ENCODE peak calls at places on chromosome 9, in five cellular contexts. Q is H9, K is H1, N is IMR-90, T is neuronal stem cell. M is an unnamed sample.

GRCh38 chr9:35616681-35617459 is 1.3 kb downstream of the CD72 start:
- DNase-seq in T (no peak), Q (peak), K (no peak), N (peak), M (peak)

GRCh38 chr9:84667571-84668203 is 1.8 kb upstream of the NTRK2 start:
- DNase-seq in T (peak), K (no peak), Q (peak), N (peak), M (peak)

GRCh38 chr9:130912932-130913598 is 16.5 kb upstream of the QRFP start:
- DNase-seq in N (peak), K (no peak), T (no peak), Q (no peak), M (no peak)

GRCh38 chr9:121906074-121906520 is 187.0 kb downstream of the TTLL11 start:
- DNase-seq in N (peak), T (no peak), K (no peak), Q (no peak), M (peak)

GRCh38 chr9:134723037-134723436 is 81.4 kb downstream of the COL5A1 start:
- DNase-seq in K (no peak), Q (no peak), N (no peak), T (no peak), M (no peak)

GRCh38 chr9:124831642-124832364 is 21.5 kb upstream of the WDR38 start:
- DNase-seq in T (no peak), K (no peak), N (no peak), Q (no peak), M (no peak)

GRCh38 chr9:35914307-35914807 is 5.1 kb downstream of the SPAAR start:
- DNase-seq in N (peak), K (no peak), T (peak), Q (peak), M (peak)

GRCh38 chr9:20356392-20357206 is 265.7 kb downstream of the MLLT3 start:
- DNase-seq in Q (peak), T (peak), N (peak), K (peak), M (peak)

GRCh38 chr9:116639251-116639741 is 47.8 kb upstream of the TRIM32 start:
- DNase-seq in Q (no peak), T (no peak), N (peak), K (no peak), M (peak)

GRCh38 chr9:83030391-83031107 is 32.4 kb downstream of the RASEF start:
- DNase-seq in N (no peak), K (no peak), Q (no peak), T (no peak), M (no peak)

GRCh38 chr9:83238871-83239624 is 176.1 kb upstream of the RASEF start:
- DNase-seq in N (no peak), Q (no peak), T (no peak), K (no peak), M (peak)

GRCh38 chr9:38622083-38622674 is 1.8 kb upstream of the ANKRD18A start:
- DNase-seq in Q (peak), N (no peak), T (peak), K (no peak), M (peak)

GRCh38 chr9:18684608-18685317 is 210.8 kb downstream of the ADAMTSL1 start:
- DNase-seq in N (no peak), Q (no peak), T (no peak), K (no peak), M (no peak)

GRCh38 chr9:82920154-82920553 is 142.8 kb downstream of the RASEF start:
- DNase-seq in T (no peak), K (no peak), N (no peak), Q (no peak), M (no peak)

GRCh38 chr9:79057576-79057975 is 514.2 kb upstream of the TLE4 start:
- DNase-seq in K (no peak), Q (no peak), T (no peak), N (peak), M (peak)

GRCh38 chr9:116335392-116335791 is 181.8 kb downstream of the PAPPA start:
- DNase-seq in N (no peak), Q (no peak), T (no peak), K (no peak), M (no peak)

GRCh38 chr9:37243588-37244345 is 123.4 kb downstream of the ZCCHC7 start:
- DNase-seq in Q (no peak), K (no peak), T (no peak), N (no peak), M (peak)

GRCh38 chr9:7542648-7543165 is 256.9 kb downstream of the DMAC1 start:
- DNase-seq in N (no peak), Q (peak), K (no peak), T (no peak), M (no peak)

GRCh38 chr9:124347968-124348358 is 67.3 kb downstream of the PSMB7 start:
- DNase-seq in T (no peak), Q (no peak), N (no peak), K (no peak), M (no peak)

GRCh38 chr9:105270711-105271110 is 26.3 kb downstream of the SLC44A1 start:
- DNase-seq in N (no peak), T (no peak), Q (no peak), K (no peak), M (no peak)
- H2BK15ac ChIP-seq in N (no peak), T (no peak), Q (no peak), K (no peak), M (no peak)

DNA sequence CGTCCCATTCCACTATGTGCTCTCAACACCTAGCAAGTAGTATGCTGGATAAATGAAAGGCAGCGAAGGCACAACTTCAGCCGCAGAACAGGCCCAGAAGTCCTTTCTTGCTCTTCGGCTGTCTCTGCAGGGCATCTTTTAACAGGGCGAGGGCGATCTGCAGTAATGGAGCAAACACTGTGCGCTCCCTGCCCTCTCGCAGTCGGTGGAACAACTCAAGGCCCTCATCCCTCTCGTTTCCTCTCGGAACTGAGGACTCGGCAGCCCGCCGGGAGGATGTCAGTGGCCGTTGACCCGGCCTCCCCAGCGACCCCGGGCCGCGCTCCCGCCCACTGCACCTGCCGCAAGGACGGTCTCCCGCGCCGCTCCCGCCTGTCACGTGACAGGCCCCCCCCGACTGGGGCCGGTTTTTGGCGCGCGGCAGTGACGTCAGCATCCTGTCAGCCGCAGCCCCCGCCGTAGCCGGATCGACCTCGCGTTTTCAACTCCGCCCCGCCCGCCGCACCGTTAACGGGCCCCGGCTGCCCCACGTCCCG is 1.1 kb downstream of the ZNF367 start:
- DNase-seq in K (peak), N (peak), T (peak), Q (peak), M (peak)
- H3K14ac ChIP-seq in K (no peak), N (peak), T (no peak), Q (peak), M (no peak)

GRCh38 chr9:126326228-126327015 is at the start of gene MVB12B:
- DNase-seq in K (no peak), Q (peak), T (peak), N (peak), M (peak)

GRCh38 chr9:126327750-126328120 is 1.1 kb downstream of the MVB12B start:
- DNase-seq in N (no peak), Q (no peak), T (no peak), K (no peak), M (peak)

GRCh38 chr9:126328415-126328814 is 1.8 kb downstream of the MVB12B start:
- DNase-seq in T (no peak), K (no peak), N (no peak), Q (no peak), M (no peak)

GRCh38 chr9:126325779-126326178 is 850 bp upstream of the MVB12B start:
- DNase-seq in T (no peak), N (no peak), K (no peak), Q (no peak), M (no peak)

GRCh38 chr9:126327016-126327749 is 554 bp downstream of the MVB12B start:
- DNase-seq in N (no peak), Q (peak), T (no peak), K (no peak), M (no peak)
- H2BK15ac ChIP-seq in N (no peak), Q (no peak), T (peak), K (no peak), M (peak)

DNA sequence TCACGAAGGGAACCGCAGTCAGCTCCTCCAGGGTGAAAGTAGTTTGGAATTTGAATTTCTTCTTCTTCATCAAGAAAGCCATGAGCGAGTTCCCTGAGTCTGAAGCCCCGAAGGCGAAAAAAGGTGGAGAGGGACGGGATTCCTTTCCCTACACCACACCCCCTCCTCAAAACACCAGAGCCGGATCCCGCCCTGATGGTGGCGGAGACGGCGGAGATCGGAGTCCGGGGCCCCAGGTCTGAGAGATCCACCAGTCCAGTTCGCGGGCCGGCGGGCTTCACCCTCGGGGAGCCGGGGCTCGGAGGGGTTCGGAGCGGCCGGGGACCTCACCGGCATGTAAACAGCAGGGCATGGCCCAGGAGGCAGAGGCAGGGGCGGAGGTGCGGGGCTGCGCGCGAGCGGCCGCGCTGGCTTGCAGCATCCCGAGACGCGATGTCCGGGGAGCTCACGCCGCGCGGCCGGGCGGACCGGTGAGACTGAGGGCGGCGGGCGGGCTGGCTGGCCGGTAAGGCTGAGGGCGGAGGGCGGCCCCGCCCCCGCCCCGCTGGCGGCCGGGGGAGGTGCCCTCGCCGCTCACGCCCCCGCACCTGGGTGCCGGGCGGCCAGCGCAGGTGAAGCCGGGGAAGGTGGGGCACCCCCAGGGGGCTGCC is 608 bp downstream of the EEIG1 start:
- DNase-seq in K (no peak), N (no peak), T (peak), Q (no peak), M (no peak)
- H3K14ac ChIP-seq in K (peak), N (peak), T (peak), Q (no peak), M (peak)

DNA sequence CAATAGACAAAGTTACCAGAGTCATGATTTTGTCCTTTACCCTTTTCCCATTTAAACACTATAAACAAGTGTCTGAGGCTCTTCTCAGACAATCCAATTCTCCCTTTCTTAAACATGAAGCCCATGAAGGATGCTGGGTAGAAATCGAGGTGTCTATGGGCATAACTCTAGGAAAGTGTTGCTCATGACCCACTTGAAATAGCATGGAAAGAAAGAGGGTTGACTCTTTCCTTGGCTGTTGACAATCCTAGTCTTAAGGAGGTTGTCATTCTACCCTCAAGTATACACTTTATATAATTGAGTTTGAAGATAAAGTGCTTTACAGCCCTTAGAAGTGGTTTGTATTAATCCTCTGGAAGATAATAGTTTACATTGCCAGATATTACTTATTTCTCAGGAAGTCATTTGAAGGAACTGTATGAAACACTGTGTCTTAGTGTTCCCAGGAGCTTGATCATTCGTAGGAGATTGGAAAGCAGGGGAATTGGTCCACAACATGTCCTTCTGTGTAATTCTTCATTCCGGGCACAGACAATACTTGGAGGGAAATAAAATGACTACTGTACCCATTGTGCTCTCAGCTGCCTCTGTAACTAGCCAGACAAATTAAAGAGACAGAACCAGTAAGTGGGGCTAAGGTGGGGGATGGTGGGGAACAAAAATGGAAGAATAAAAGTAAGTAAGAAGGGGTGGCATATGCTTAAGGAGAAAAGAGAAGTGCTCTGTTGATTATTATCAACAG is 1078.3 kb upstream of the DMAC1 start:
- DNase-seq in N (no peak), K (no peak), Q (no peak), T (no peak), M (no peak)
- H2BK15ac ChIP-seq in N (no peak), K (no peak), Q (no peak), T (no peak), M (no peak)

DNA sequence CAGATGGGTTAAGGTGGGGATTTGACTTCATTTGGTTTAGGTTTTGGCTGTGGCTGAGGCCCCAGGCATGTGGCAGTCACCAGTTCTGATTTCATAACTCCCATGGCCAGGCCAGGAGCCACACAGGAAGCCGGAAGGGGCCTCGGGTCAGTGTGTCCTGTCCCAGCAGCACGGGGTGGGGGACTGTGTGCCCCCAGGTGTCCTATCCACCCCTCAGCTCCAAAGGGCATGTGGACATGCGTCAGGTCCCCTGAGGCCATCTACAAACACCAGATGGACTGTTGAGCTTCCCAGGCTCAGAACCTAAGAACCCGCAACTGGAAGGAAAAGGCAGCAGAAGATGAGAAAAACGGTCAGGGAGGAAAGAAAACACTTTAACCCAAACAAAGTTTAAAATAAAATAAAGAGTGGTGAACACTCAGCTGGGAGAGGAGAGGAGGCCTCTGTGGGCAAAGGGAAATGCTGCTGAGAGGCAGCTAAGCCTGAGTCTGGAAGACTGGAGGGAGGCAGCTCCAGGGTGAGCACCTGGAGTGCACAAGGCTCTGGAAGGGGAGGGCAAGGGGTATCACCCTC is 260.8 kb downstream of the AUH start:
- DNase-seq in K (no peak), N (peak), Q (no peak), T (no peak), M (no peak)
- H3K14ac ChIP-seq in K (no peak), N (peak), Q (no peak), T (no peak), M (peak)

M was measured in mesenchymal stem cell.